ENCODE peak calls at places on chromosome 20, in four cellular contexts. V is K562, D is PC-3, U is fibroblast of lung. X is an unnamed sample.
A peak's percentile ranks its signal among the peaks of the same experiment; 100 is the strongest.

GRCh38 chr20:32162367-32162766 is 45.2 kb downstream of the PLAGL2 start:
- DNase-seq in V (no peak), D (no peak), U (no peak), X (no peak)

GRCh38 chr20:38290829-38291581 is 13.0 kb upstream of the BPI start:
- DNase-seq in V (peak; percentile 38), D (peak; percentile 58), U (peak; percentile 91), X (peak; percentile 53)

GRCh38 chr20:63826753-63827152 is 4.3 kb downstream of the ZBTB46 start:
- DNase-seq in V (no peak), D (peak; percentile 39), U (no peak), X (peak; percentile 24)

GRCh38 chr20:21179796-21180195 is 53.9 kb downstream of the KIZ start:
- DNase-seq in V (no peak), D (no peak), U (peak; percentile 80), X (no peak)

GRCh38 chr20:37330316-37330715 is 15.6 kb upstream of the SRC start:
- DNase-seq in V (no peak), D (no peak), U (no peak), X (no peak)

GRCh38 chr20:18004389-18005031 is 35.7 kb downstream of the MGME1 start:
- DNase-seq in V (no peak), D (no peak), U (peak; percentile 85), X (no peak)

GRCh38 chr20:49318430-49319203 is 40.8 kb upstream of the ZNFX1 start:
- DNase-seq in V (no peak), D (no peak), U (no peak), X (no peak)

GRCh38 chr20:31674895-31675827 is 37.4 kb downstream of the COX4I2 start:
- DNase-seq in V (peak; percentile 77), D (peak; percentile 86), U (peak; percentile 75), X (peak; percentile 53)

GRCh38 chr20:48639899-48640298 is 187.9 kb downstream of the PREX1 start:
- DNase-seq in V (no peak), D (no peak), U (no peak), X (no peak)

GRCh38 chr20:19659468-19659867 is 98.6 kb upstream of the RIN2 start:
- DNase-seq in V (no peak), D (peak; percentile 56), U (no peak), X (no peak)

GRCh38 chr20:20210327-20210726 is 157.6 kb upstream of the INSM1 start:
- DNase-seq in V (no peak), D (no peak), U (no peak), X (no peak)

GRCh38 chr20:50572922-50573777 is 63.0 kb downstream of the PTPN1 start:
- DNase-seq in V (no peak), D (no peak), U (peak; percentile 98), X (no peak)

GRCh38 chr20:50292324-50293243 is 102.0 kb downstream of the CEBPB start:
- DNase-seq in V (peak; percentile 99), D (peak; percentile 72), U (peak; percentile 99), X (peak; percentile 92)

GRCh38 chr20:21360686-21361085 is 36.6 kb downstream of the NKX2-4 start:
- DNase-seq in V (no peak), D (no peak), U (peak; percentile 40), X (no peak)

GRCh38 chr20:21114584-21114983 is 8.4 kb upstream of the LINC00237 start:
- DNase-seq in V (no peak), D (no peak), U (no peak), X (no peak)

GRCh38 chr20:7496394-7497111 is 443.7 kb downstream of the HAO1 start:
- DNase-seq in V (no peak), D (no peak), U (no peak), X (no peak)

GRCh38 chr20:15700147-15700765 is 873.0 kb downstream of the KIF16B start:
- DNase-seq in V (no peak), D (no peak), U (no peak), X (no peak)

GRCh38 chr20:55353206-55353605 is 652.1 kb downstream of the CBLN4 start:
- DNase-seq in V (no peak), D (peak; percentile 12), U (no peak), X (no peak)

GRCh38 chr20:48523191-48523757 is 304.5 kb downstream of the PREX1 start:
- DNase-seq in V (no peak), D (peak; percentile 73), U (peak; percentile 57), X (peak; percentile 76)

GRCh38 chr20:39266989-39267388 is 304.8 kb downstream of the DHX35 start:
- DNase-seq in V (no peak), D (no peak), U (no peak), X (no peak)

GRCh38 chr20:48769111-48769879 is 58.5 kb downstream of the PREX1 start:
- DNase-seq in V (peak; percentile 35), D (no peak), U (no peak), X (no peak)

GRCh38 chr20:24653306-24653705 is 183.9 kb downstream of the SYNDIG1 start:
- DNase-seq in V (no peak), D (peak; percentile 41), U (no peak), X (peak; percentile 57)

GRCh38 chr20:47676219-47676721 is 109.0 kb downstream of the SULF2 start:
- DNase-seq in V (no peak), D (no peak), U (no peak), X (no peak)

GRCh38 chr20:36061754-36062153 is 92.8 kb upstream of the EPB41L1 start:
- DNase-seq in V (no peak), D (no peak), U (no peak), X (no peak)

GRCh38 chr20:23048283-23049200 is 930 bp downstream of the THBD start:
- DNase-seq in V (no peak), D (peak; percentile 55), U (peak; percentile 23), X (peak; percentile 52)

GRCh38 chr20:35972445-35972844 is 4.1 kb downstream of the CNBD2 start:
- DNase-seq in V (no peak), D (no peak), U (no peak), X (no peak)

GRCh38 chr20:16580127-16580526 is 6.9 kb upstream of the KIF16B start:
- DNase-seq in V (no peak), D (peak; percentile 93), U (peak; percentile 75), X (peak; percentile 85)

GRCh38 chr20:17940447-17940971 is 28.1 kb downstream of the SNX5 start:
- DNase-seq in V (no peak), D (no peak), U (no peak), X (no peak)

GRCh38 chr20:21323640-21324039 is 20.5 kb downstream of the XRN2 start:
- DNase-seq in V (peak; percentile 14), D (peak; percentile 82), U (peak; percentile 85), X (no peak)

GRCh38 chr20:38840894-38841470 is 35.5 kb downstream of the PPP1R16B start:
- DNase-seq in V (no peak), D (no peak), U (no peak), X (no peak)

GRCh38 chr20:23399568-23400241 is 21.6 kb downstream of the NAPB start:
- DNase-seq in V (peak; percentile 24), D (peak; percentile 15), U (no peak), X (no peak)

GRCh38 chr20:17967595-17968365 is 814 bp downstream of the SNX5 start:
- DNase-seq in V (no peak), D (peak; percentile 49), U (peak; percentile 84), X (peak; percentile 51)

DNA sequence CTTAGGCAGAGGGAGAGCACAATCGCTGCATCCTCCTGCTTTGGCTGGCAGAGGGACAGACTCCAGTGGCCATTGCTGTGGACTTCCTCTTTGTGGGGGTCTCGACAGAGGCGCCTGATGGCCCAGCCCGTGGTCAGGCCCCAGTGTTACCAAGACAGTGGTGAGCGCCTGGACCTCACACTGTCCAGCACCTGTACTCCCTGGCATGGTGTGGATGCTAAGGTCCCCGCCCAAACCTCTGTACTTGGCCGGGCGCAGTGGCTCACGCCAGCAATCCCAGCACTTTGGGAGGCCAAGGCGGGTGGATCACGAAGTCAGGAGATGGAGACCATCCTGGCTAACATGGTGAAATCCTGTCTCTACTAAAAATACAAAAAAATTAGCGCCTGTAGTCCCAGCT is 2.3 kb upstream of the NTSR1 start:
- DNase-seq in V (no peak), D (no peak), U (no peak), X (no peak)
- H3K4me2 ChIP-seq in V (no peak overlapping the region), D (no peak overlapping the region), U (no peak overlapping the region), X (no peak overlapping the region)

DNA sequence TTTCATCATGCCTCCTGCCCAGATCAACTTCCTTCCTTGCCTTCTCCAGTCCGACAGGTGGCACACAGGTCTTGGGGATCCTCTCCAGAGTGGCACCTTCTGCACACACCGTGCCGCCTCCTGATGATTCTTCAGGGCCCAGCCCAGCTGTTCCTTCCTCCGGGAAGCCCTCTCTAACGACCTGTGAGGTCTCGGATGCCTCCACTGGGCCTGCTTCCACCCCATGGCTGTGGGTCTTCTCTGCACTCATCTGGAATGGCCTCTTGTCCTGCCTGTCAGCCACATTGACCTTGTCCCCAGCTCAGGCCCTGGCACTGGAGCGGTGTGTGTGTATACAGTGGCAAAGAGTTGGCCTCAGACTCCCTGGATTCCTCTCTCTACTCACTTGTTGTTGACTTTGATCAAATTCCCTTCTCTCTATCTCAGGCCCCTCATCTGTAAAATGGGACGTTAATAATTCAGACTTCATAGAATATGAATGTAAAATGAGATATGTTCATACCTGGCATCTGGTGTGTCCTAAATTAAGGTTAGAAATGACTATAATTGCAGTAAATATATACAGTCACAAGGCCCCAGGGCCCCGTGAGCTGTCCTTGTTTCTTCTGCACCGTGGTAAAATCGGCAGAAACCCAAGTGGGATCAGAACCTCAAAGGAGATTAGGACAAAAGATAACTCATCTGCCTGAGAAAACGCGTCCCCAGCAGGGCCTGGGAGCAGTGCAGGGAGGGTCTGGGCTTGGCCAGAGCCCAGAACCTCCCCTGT is 1.5 kb downstream of the FAM210B start:
- DNase-seq in V (no peak), D (peak; percentile 30), U (no peak), X (no peak)
- H3K27ac ChIP-seq in V (peak overlapping the region; percentile 81), D (peak overlapping the region; percentile 3), U (peak overlapping the region; percentile 73), X (no peak overlapping the region)

DNA sequence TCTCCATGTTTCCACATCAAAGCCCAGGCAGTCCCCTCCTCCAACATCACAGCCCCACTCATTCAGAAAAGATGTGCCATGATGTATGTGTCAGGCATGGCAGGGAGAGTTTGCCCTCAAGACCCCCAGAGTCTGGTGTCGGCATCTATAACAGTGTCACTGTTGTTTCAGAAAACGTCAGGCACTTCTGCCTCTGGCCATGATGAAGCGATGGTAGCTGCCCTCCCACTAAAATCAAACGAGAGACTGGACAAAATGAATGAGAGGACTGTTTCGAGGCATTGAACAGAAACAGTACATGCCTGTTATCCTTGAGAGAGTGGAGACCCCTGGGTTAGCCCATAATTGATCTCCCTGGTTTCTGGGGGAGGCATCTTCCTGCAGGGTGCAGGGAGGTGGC is 144.6 kb downstream of the SYCP2 start:
- DNase-seq in V (no peak), D (no peak), U (no peak), X (no peak)
- H3K9me3 ChIP-seq in V (no peaks in the 10 kb centered on the region), D (no peaks in the 10 kb centered on the region), U (no peaks in the 10 kb centered on the region), X (no peaks in the 10 kb centered on the region)

GRCh38 chr20:46111028-46111835 is 6.9 kb upstream of the CD40 start:
- DNase-seq in V (no peak), D (no peak), U (peak; percentile 44), X (no peak)
- H3K4me2 ChIP-seq in V (no peak overlapping the region), D (no peak overlapping the region), U (no peak overlapping the region), X (no peak overlapping the region)

X was measured in PC-9.